ENCODE peak calls at places on chromosomes 5 and 9, in seven cellular contexts. F is heart left ventricle; M is PC-9; T is right atrium auricular region; P is right lobe of liver; S is effector memory CD4-positive, alpha-beta T cell; Y is neural progenitor cell. W is an unnamed sample.
A peak's percentile ranks its signal among the peaks of the same experiment; 100 is the strongest.

GRCh38 chr9:10649076-10649475 is 36.3 kb upstream of the PTPRD start:
- DNase-seq in F (no peak), M (no peak), T (no peak), P (no peak), S (no peak), Y (no peak), W (no peak)

GRCh38 chr5:60092671-60093422 is 199.3 kb upstream of the PDE4D start:
- DNase-seq in F (no peak), M (peak; percentile 81), T (no peak), P (no peak), S (no peak), Y (no peak), W (no peak)

GRCh38 chr5:133818031-133818431 is 150.4 kb downstream of the C5orf15 start:
- DNase-seq in F (no peak), M (peak; percentile 43), T (peak; percentile 92), P (peak; percentile 62), S (no peak), Y (peak; percentile 27), W (peak; percentile 56)

GRCh38 chr9:77901771-77902170 is 129.8 kb downstream of the GNAQ start:
- DNase-seq in F (no peak), M (no peak), T (no peak), P (no peak), S (no peak), Y (peak; percentile 11), W (no peak)

GRCh38 chr9:70917277-70917676 is 204.1 kb downstream of the TRPM3 start:
- DNase-seq in F (no peak), M (no peak), T (no peak), P (no peak), S (no peak), Y (no peak), W (no peak)

GRCh38 chr9:20236676-20237075 is 385.6 kb downstream of the MLLT3 start:
- DNase-seq in F (no peak), M (no peak), T (no peak), P (no peak), S (no peak), Y (no peak), W (no peak)

GRCh38 chr5:54403121-54403520 is 52.4 kb upstream of the HSPB3 start:
- DNase-seq in F (no peak), M (no peak), T (no peak), P (no peak), S (no peak), Y (no peak), W (no peak)

GRCh38 chr5:90940227-90940995 is 381.8 kb downstream of the ADGRV1 start:
- DNase-seq in F (no peak), M (peak; percentile 42), T (no peak), P (peak; percentile 19), S (no peak), Y (peak; percentile 74), W (no peak)

GRCh38 chr5:32443145-32443540 is 1.4 kb downstream of the ZFR start:
- DNase-seq in F (no peak), M (peak; percentile 43), T (no peak), P (no peak), S (peak; percentile 8), Y (no peak), W (no peak)

GRCh38 chr9:18526686-18527085 is 52.7 kb downstream of the ADAMTSL1 start:
- DNase-seq in F (no peak), M (no peak), T (no peak), P (no peak), S (no peak), Y (peak; percentile 55), W (no peak)

GRCh38 chr9:36847781-36848673 is 186.0 kb downstream of the PAX5 start:
- DNase-seq in F (no peak), M (no peak), T (no peak), P (no peak), S (no peak), Y (peak; percentile 89), W (no peak)

GRCh38 chr9:36853233-36853632 is 180.8 kb downstream of the PAX5 start:
- DNase-seq in F (no peak), M (no peak), T (no peak), P (no peak), S (no peak), Y (no peak), W (no peak)

GRCh38 chr9:36848946-36849345 is 185.1 kb downstream of the PAX5 start:
- DNase-seq in F (no peak), M (no peak), T (no peak), P (no peak), S (no peak), Y (no peak), W (no peak)

GRCh38 chr9:36846621-36847020 is 187.4 kb downstream of the PAX5 start:
- DNase-seq in F (no peak), M (no peak), T (no peak), P (no peak), S (no peak), Y (no peak), W (no peak)

GRCh38 chr9:36849943-36850342 is 184.1 kb downstream of the PAX5 start:
- DNase-seq in F (no peak), M (no peak), T (no peak), P (no peak), S (no peak), Y (no peak), W (no peak)
- H3K4me1 ChIP-seq in F (no peaks in the 10 kb centered on the region), M (no peaks in the 10 kb centered on the region), T (no peaks in the 10 kb centered on the region), P (no peaks in the 10 kb centered on the region), S (no peaks in the 10 kb centered on the region), Y (peaks cover 15% of the 10 kb centered on the region), W (no peaks in the 10 kb centered on the region)

GRCh38 chr5:134979416-134979815 is 11.7 kb downstream of the CATSPER3 start:
- DNase-seq in F (no peak), M (no peak), T (no peak), P (no peak), S (no peak), Y (no peak), W (no peak)
- H3K9me3 ChIP-seq in F (peaks cover 55% of the 10 kb centered on the region), M (peaks cover 21% of the 10 kb centered on the region), T (no peaks in the 10 kb centered on the region), P (no peaks in the 10 kb centered on the region), S (peaks cover 8% of the 10 kb centered on the region), Y (peaks cover 13% of the 10 kb centered on the region), W (peaks cover 68% of the 10 kb centered on the region)

GRCh38 chr9:21677834-21678233 is 124.6 kb upstream of the MTAP start:
- DNase-seq in F (no peak), M (peak; percentile 74), T (no peak), P (no peak), S (no peak), Y (no peak), W (no peak)
- H3K4me1 ChIP-seq in F (no peaks in the 10 kb centered on the region), M (peaks cover 54% of the 10 kb centered on the region), T (no peaks in the 10 kb centered on the region), P (no peaks in the 10 kb centered on the region), S (no peaks in the 10 kb centered on the region), Y (no peaks in the 10 kb centered on the region), W (no peaks in the 10 kb centered on the region)

GRCh38 chr5:4097194-4097593 is 501.6 kb downstream of the IRX1 start:
- DNase-seq in F (no peak), M (no peak), T (no peak), P (no peak), S (no peak), Y (no peak), W (no peak)

GRCh38 chr5:4101189-4101588 is 505.6 kb downstream of the IRX1 start:
- DNase-seq in F (no peak), M (no peak), T (no peak), P (no peak), S (no peak), Y (no peak), W (no peak)

GRCh38 chr5:4100739-4101138 is 505.1 kb downstream of the IRX1 start:
- DNase-seq in F (no peak), M (no peak), T (no peak), P (no peak), S (no peak), Y (no peak), W (no peak)

GRCh38 chr5:4098226-4098625 is 502.6 kb downstream of the IRX1 start:
- DNase-seq in F (no peak), M (no peak), T (no peak), P (no peak), S (no peak), Y (no peak), W (no peak)

GRCh38 chr5:4099401-4099800 is 503.8 kb downstream of the IRX1 start:
- DNase-seq in F (no peak), M (no peak), T (no peak), P (no peak), S (no peak), Y (no peak), W (no peak)
- H3K9me3 ChIP-seq in F (no peaks in the 10 kb centered on the region), M (no peaks in the 10 kb centered on the region), T (no peaks in the 10 kb centered on the region), P (no peaks in the 10 kb centered on the region), S (no peaks in the 10 kb centered on the region), Y (no peaks in the 10 kb centered on the region), W (no peaks in the 10 kb centered on the region)

GRCh38 chr5:102865171-102865509 is 110.0 kb downstream of the PAM start:
- DNase-seq in F (no peak), M (peak; percentile 47), T (no peak), P (no peak), S (no peak), Y (peak; percentile 70), W (no peak)

GRCh38 chr5:102867999-102868662 is 113.0 kb downstream of the PAM start:
- DNase-seq in F (no peak), M (no peak), T (no peak), P (no peak), S (no peak), Y (no peak), W (no peak)

GRCh38 chr5:102866315-102866693 is 111.2 kb downstream of the PAM start:
- DNase-seq in F (no peak), M (no peak), T (no peak), P (no peak), S (no peak), Y (no peak), W (no peak)

GRCh38 chr5:102863764-102864560 is 108.9 kb downstream of the PAM start:
- DNase-seq in F (no peak), M (no peak), T (no peak), P (no peak), S (no peak), Y (peak; percentile 23), W (no peak)

GRCh38 chr5:102865510-102866314 is 110.6 kb downstream of the PAM start:
- DNase-seq in F (peak; percentile 87), M (peak; percentile 71), T (peak; percentile 81), P (peak; percentile 74), S (no peak), Y (peak; percentile 92), W (peak; percentile 82)
- H3K4me1 ChIP-seq in F (peaks cover 38% of the 10 kb centered on the region), M (peaks cover 18% of the 10 kb centered on the region), T (no peaks in the 10 kb centered on the region), P (no peaks in the 10 kb centered on the region), S (peaks cover 7% of the 10 kb centered on the region), Y (peaks cover 39% of the 10 kb centered on the region), W (peaks cover 85% of the 10 kb centered on the region)

DNA sequence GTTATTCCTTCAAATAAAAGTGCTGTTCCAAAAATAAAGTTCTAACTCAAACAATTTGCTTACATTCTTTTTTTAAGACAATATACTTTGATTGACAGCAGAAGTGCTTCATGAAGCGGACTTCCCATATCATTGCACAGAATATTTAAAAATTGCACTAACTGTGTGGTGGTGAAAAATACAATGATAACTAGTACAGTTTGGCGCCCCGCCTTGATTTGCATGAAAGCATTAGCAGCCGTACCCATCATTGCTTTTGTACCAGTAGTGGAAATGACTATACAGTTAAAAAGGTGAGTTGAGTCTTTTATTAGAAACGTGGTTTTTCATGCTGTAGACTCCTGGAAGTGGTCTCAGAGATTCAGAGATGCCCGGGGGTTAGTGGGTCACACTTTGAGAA is 69.5 kb upstream of the MAP3K1 start:
- DNase-seq in F (no peak), M (no peak), T (no peak), P (no peak), S (no peak), Y (no peak), W (no peak)
- H3K9me3 ChIP-seq in F (no peaks in the 10 kb centered on the region), M (no peaks in the 10 kb centered on the region), T (no peaks in the 10 kb centered on the region), P (no peaks in the 10 kb centered on the region), S (no peaks in the 10 kb centered on the region), Y (no peaks in the 10 kb centered on the region), W (no peaks in the 10 kb centered on the region)